ENCODE peak calls at places on chromosomes 12 and 14, in ten cellular contexts. One of them, this sample, is unnamed.
A peak's percentile ranks its signal among the peaks of the same experiment; 100 is the strongest.

GRCh38 chr14:26794731-26795130 is 196.9 kb upstream of the NOVA1 start:
- DNase-seq in ureter: no peak
- DNase-seq in putamen: no peak
- DNase-seq in activated CD4-positive, alpha-beta T cell treated with anti-CD3 and anti-CD28 coated beads for 36 hours: no peak
- DNase-seq in amniotic stem cell: no peak
- DNase-seq in CD4-positive, alpha-beta T cell: no peak
- DNase-seq in AML-193: no peak
- DNase-seq in choroid plexus epithelial cell: peak; percentile 7
- DNase-seq in hepatocyte: no peak
- DNase-seq in stimulated activated CD8-positive, alpha-beta memory T cell treated with anti-CD3 and anti-CD28 coated beads, Interleukin-2, amount 100 ng/mL, for 1 hour: no peak
- DNase-seq in this sample: no peak

GRCh38 chr14:60861545-60862147 is 119.2 kb downstream of the TRMT5 start:
- DNase-seq in ureter: no peak
- DNase-seq in putamen: no peak
- DNase-seq in activated CD4-positive, alpha-beta T cell treated with anti-CD3 and anti-CD28 coated beads for 36 hours: no peak
- DNase-seq in amniotic stem cell: no peak
- DNase-seq in CD4-positive, alpha-beta T cell: no peak
- DNase-seq in AML-193: no peak
- DNase-seq in choroid plexus epithelial cell: peak; percentile 13
- DNase-seq in hepatocyte: no peak
- DNase-seq in stimulated activated CD8-positive, alpha-beta memory T cell treated with anti-CD3 and anti-CD28 coated beads, Interleukin-2, amount 100 ng/mL, for 1 hour: no peak
- DNase-seq in this sample: no peak

GRCh38 chr14:103698380-103699260 is 16.6 kb downstream of the XRCC3 start:
- DNase-seq in ureter: peak; percentile 87
- DNase-seq in putamen: no peak
- DNase-seq in activated CD4-positive, alpha-beta T cell treated with anti-CD3 and anti-CD28 coated beads for 36 hours: no peak
- DNase-seq in amniotic stem cell: no peak
- DNase-seq in CD4-positive, alpha-beta T cell: no peak
- DNase-seq in AML-193: no peak
- DNase-seq in choroid plexus epithelial cell: no peak
- DNase-seq in hepatocyte: no peak
- DNase-seq in stimulated activated CD8-positive, alpha-beta memory T cell treated with anti-CD3 and anti-CD28 coated beads, Interleukin-2, amount 100 ng/mL, for 1 hour: no peak
- DNase-seq in this sample: peak; percentile 83

GRCh38 chr14:70536830-70537229 is 2.0 kb upstream of the ADAM20 start:
- DNase-seq in ureter: no peak
- DNase-seq in putamen: no peak
- DNase-seq in activated CD4-positive, alpha-beta T cell treated with anti-CD3 and anti-CD28 coated beads for 36 hours: no peak
- DNase-seq in amniotic stem cell: no peak
- DNase-seq in CD4-positive, alpha-beta T cell: no peak
- DNase-seq in AML-193: no peak
- DNase-seq in choroid plexus epithelial cell: no peak
- DNase-seq in hepatocyte: no peak
- DNase-seq in stimulated activated CD8-positive, alpha-beta memory T cell treated with anti-CD3 and anti-CD28 coated beads, Interleukin-2, amount 100 ng/mL, for 1 hour: no peak
- DNase-seq in this sample: no peak

GRCh38 chr14:101907619-101908018 is 56.8 kb upstream of the DYNC1H1 start:
- DNase-seq in ureter: no peak
- DNase-seq in putamen: no peak
- DNase-seq in activated CD4-positive, alpha-beta T cell treated with anti-CD3 and anti-CD28 coated beads for 36 hours: no peak
- DNase-seq in amniotic stem cell: no peak
- DNase-seq in CD4-positive, alpha-beta T cell: no peak
- DNase-seq in AML-193: no peak
- DNase-seq in choroid plexus epithelial cell: no peak
- DNase-seq in hepatocyte: no peak
- DNase-seq in stimulated activated CD8-positive, alpha-beta memory T cell treated with anti-CD3 and anti-CD28 coated beads, Interleukin-2, amount 100 ng/mL, for 1 hour: no peak
- DNase-seq in this sample: no peak

GRCh38 chr12:4024701-4025419 is 151.7 kb upstream of the PARP11 start:
- DNase-seq in ureter: no peak
- DNase-seq in putamen: no peak
- DNase-seq in activated CD4-positive, alpha-beta T cell treated with anti-CD3 and anti-CD28 coated beads for 36 hours: no peak
- DNase-seq in amniotic stem cell: no peak
- DNase-seq in CD4-positive, alpha-beta T cell: no peak
- DNase-seq in AML-193: no peak
- DNase-seq in choroid plexus epithelial cell: no peak
- DNase-seq in hepatocyte: no peak
- DNase-seq in stimulated activated CD8-positive, alpha-beta memory T cell treated with anti-CD3 and anti-CD28 coated beads, Interleukin-2, amount 100 ng/mL, for 1 hour: no peak
- DNase-seq in this sample: no peak

GRCh38 chr14:50786821-50787464 is 44.0 kb downstream of the NIN start:
- DNase-seq in ureter: no peak
- DNase-seq in putamen: no peak
- DNase-seq in activated CD4-positive, alpha-beta T cell treated with anti-CD3 and anti-CD28 coated beads for 36 hours: no peak
- DNase-seq in amniotic stem cell: no peak
- DNase-seq in CD4-positive, alpha-beta T cell: no peak
- DNase-seq in AML-193: no peak
- DNase-seq in choroid plexus epithelial cell: no peak
- DNase-seq in hepatocyte: no peak
- DNase-seq in stimulated activated CD8-positive, alpha-beta memory T cell treated with anti-CD3 and anti-CD28 coated beads, Interleukin-2, amount 100 ng/mL, for 1 hour: no peak
- DNase-seq in this sample: no peak

GRCh38 chr12:89084751-89085150 is 267.6 kb downstream of the DUSP6 start:
- DNase-seq in ureter: no peak
- DNase-seq in putamen: no peak
- DNase-seq in activated CD4-positive, alpha-beta T cell treated with anti-CD3 and anti-CD28 coated beads for 36 hours: no peak
- DNase-seq in amniotic stem cell: no peak
- DNase-seq in CD4-positive, alpha-beta T cell: no peak
- DNase-seq in AML-193: no peak
- DNase-seq in choroid plexus epithelial cell: peak; percentile 82
- DNase-seq in hepatocyte: no peak
- DNase-seq in stimulated activated CD8-positive, alpha-beta memory T cell treated with anti-CD3 and anti-CD28 coated beads, Interleukin-2, amount 100 ng/mL, for 1 hour: no peak
- DNase-seq in this sample: no peak

GRCh38 chr14:91983571-91983970 is 36.1 kb upstream of the FBLN5 start:
- DNase-seq in ureter: no peak
- DNase-seq in putamen: no peak
- DNase-seq in activated CD4-positive, alpha-beta T cell treated with anti-CD3 and anti-CD28 coated beads for 36 hours: no peak
- DNase-seq in amniotic stem cell: no peak
- DNase-seq in CD4-positive, alpha-beta T cell: no peak
- DNase-seq in AML-193: no peak
- DNase-seq in choroid plexus epithelial cell: no peak
- DNase-seq in hepatocyte: no peak
- DNase-seq in stimulated activated CD8-positive, alpha-beta memory T cell treated with anti-CD3 and anti-CD28 coated beads, Interleukin-2, amount 100 ng/mL, for 1 hour: no peak
- DNase-seq in this sample: no peak

GRCh38 chr14:68824517-68825347 is 31.9 kb upstream of the ZFP36L1 start:
- DNase-seq in ureter: peak; percentile 82
- DNase-seq in putamen: peak; percentile 53
- DNase-seq in activated CD4-positive, alpha-beta T cell treated with anti-CD3 and anti-CD28 coated beads for 36 hours: peak; percentile 68
- DNase-seq in amniotic stem cell: peak; percentile 37
- DNase-seq in CD4-positive, alpha-beta T cell: no peak
- DNase-seq in AML-193: peak; percentile 71
- DNase-seq in choroid plexus epithelial cell: peak; percentile 79
- DNase-seq in hepatocyte: peak; percentile 86
- DNase-seq in stimulated activated CD8-positive, alpha-beta memory T cell treated with anti-CD3 and anti-CD28 coated beads, Interleukin-2, amount 100 ng/mL, for 1 hour: no peak
- DNase-seq in this sample: peak; percentile 85

GRCh38 chr14:90816686-90817436 is 631 bp upstream of the TTC7B start:
- DNase-seq in ureter: no peak
- DNase-seq in putamen: no peak
- DNase-seq in activated CD4-positive, alpha-beta T cell treated with anti-CD3 and anti-CD28 coated beads for 36 hours: no peak
- DNase-seq in amniotic stem cell: no peak
- DNase-seq in CD4-positive, alpha-beta T cell: no peak
- DNase-seq in AML-193: no peak
- DNase-seq in choroid plexus epithelial cell: no peak
- DNase-seq in hepatocyte: no peak
- DNase-seq in stimulated activated CD8-positive, alpha-beta memory T cell treated with anti-CD3 and anti-CD28 coated beads, Interleukin-2, amount 100 ng/mL, for 1 hour: no peak
- DNase-seq in this sample: no peak

GRCh38 chr12:4763549-4763948 is 43.3 kb downstream of the GALNT8 start:
- DNase-seq in ureter: no peak
- DNase-seq in putamen: no peak
- DNase-seq in activated CD4-positive, alpha-beta T cell treated with anti-CD3 and anti-CD28 coated beads for 36 hours: peak; percentile 29
- DNase-seq in amniotic stem cell: no peak
- DNase-seq in CD4-positive, alpha-beta T cell: no peak
- DNase-seq in AML-193: no peak
- DNase-seq in choroid plexus epithelial cell: peak; percentile 3
- DNase-seq in hepatocyte: peak; percentile 40
- DNase-seq in stimulated activated CD8-positive, alpha-beta memory T cell treated with anti-CD3 and anti-CD28 coated beads, Interleukin-2, amount 100 ng/mL, for 1 hour: no peak
- DNase-seq in this sample: no peak

GRCh38 chr12:94458882-94459772 is 540 bp downstream of the CEP83 start:
- DNase-seq in ureter: no peak
- DNase-seq in putamen: no peak
- DNase-seq in activated CD4-positive, alpha-beta T cell treated with anti-CD3 and anti-CD28 coated beads for 36 hours: no peak
- DNase-seq in amniotic stem cell: no peak
- DNase-seq in CD4-positive, alpha-beta T cell: no peak
- DNase-seq in AML-193: peak; percentile 50
- DNase-seq in choroid plexus epithelial cell: peak; percentile 55
- DNase-seq in hepatocyte: peak; percentile 15
- DNase-seq in stimulated activated CD8-positive, alpha-beta memory T cell treated with anti-CD3 and anti-CD28 coated beads, Interleukin-2, amount 100 ng/mL, for 1 hour: no peak
- DNase-seq in this sample: peak; percentile 44

GRCh38 chr12:121537814-121538698 is 42.8 kb downstream of the KDM2B start:
- DNase-seq in ureter: no peak
- DNase-seq in putamen: no peak
- DNase-seq in activated CD4-positive, alpha-beta T cell treated with anti-CD3 and anti-CD28 coated beads for 36 hours: peak; percentile 52
- DNase-seq in amniotic stem cell: no peak
- DNase-seq in CD4-positive, alpha-beta T cell: peak; percentile 9
- DNase-seq in AML-193: peak; percentile 3
- DNase-seq in choroid plexus epithelial cell: no peak
- DNase-seq in hepatocyte: peak; percentile 50
- DNase-seq in stimulated activated CD8-positive, alpha-beta memory T cell treated with anti-CD3 and anti-CD28 coated beads, Interleukin-2, amount 100 ng/mL, for 1 hour: no peak
- DNase-seq in this sample: no peak

GRCh38 chr14:104115691-104116543 is 22.5 kb upstream of the KIF26A start:
- DNase-seq in ureter: peak; percentile 70
- DNase-seq in putamen: no peak
- DNase-seq in activated CD4-positive, alpha-beta T cell treated with anti-CD3 and anti-CD28 coated beads for 36 hours: peak; percentile 6
- DNase-seq in amniotic stem cell: no peak
- DNase-seq in CD4-positive, alpha-beta T cell: no peak
- DNase-seq in AML-193: no peak
- DNase-seq in choroid plexus epithelial cell: no peak
- DNase-seq in hepatocyte: peak; percentile 54
- DNase-seq in stimulated activated CD8-positive, alpha-beta memory T cell treated with anti-CD3 and anti-CD28 coated beads, Interleukin-2, amount 100 ng/mL, for 1 hour: no peak
- DNase-seq in this sample: peak; percentile 75

GRCh38 chr12:112985655-112986290 is 7.5 kb downstream of the OAS2 start:
- DNase-seq in ureter: no peak
- DNase-seq in putamen: no peak
- DNase-seq in activated CD4-positive, alpha-beta T cell treated with anti-CD3 and anti-CD28 coated beads for 36 hours: no peak
- DNase-seq in amniotic stem cell: no peak
- DNase-seq in CD4-positive, alpha-beta T cell: no peak
- DNase-seq in AML-193: no peak
- DNase-seq in choroid plexus epithelial cell: no peak
- DNase-seq in hepatocyte: no peak
- DNase-seq in stimulated activated CD8-positive, alpha-beta memory T cell treated with anti-CD3 and anti-CD28 coated beads, Interleukin-2, amount 100 ng/mL, for 1 hour: no peak
- DNase-seq in this sample: no peak

GRCh38 chr14:71588576-71589215 is 343.5 kb upstream of the RGS6 start:
- DNase-seq in ureter: no peak
- DNase-seq in putamen: no peak
- DNase-seq in activated CD4-positive, alpha-beta T cell treated with anti-CD3 and anti-CD28 coated beads for 36 hours: no peak
- DNase-seq in amniotic stem cell: no peak
- DNase-seq in CD4-positive, alpha-beta T cell: no peak
- DNase-seq in AML-193: no peak
- DNase-seq in choroid plexus epithelial cell: no peak
- DNase-seq in hepatocyte: no peak
- DNase-seq in stimulated activated CD8-positive, alpha-beta memory T cell treated with anti-CD3 and anti-CD28 coated beads, Interleukin-2, amount 100 ng/mL, for 1 hour: no peak
- DNase-seq in this sample: no peak

GRCh38 chr12:91053951-91054715 is 3.7 kb downstream of the KERA start:
- DNase-seq in ureter: no peak
- DNase-seq in putamen: no peak
- DNase-seq in activated CD4-positive, alpha-beta T cell treated with anti-CD3 and anti-CD28 coated beads for 36 hours: no peak
- DNase-seq in amniotic stem cell: peak; percentile 51
- DNase-seq in CD4-positive, alpha-beta T cell: no peak
- DNase-seq in AML-193: no peak
- DNase-seq in choroid plexus epithelial cell: peak; percentile 58
- DNase-seq in hepatocyte: peak; percentile 38
- DNase-seq in stimulated activated CD8-positive, alpha-beta memory T cell treated with anti-CD3 and anti-CD28 coated beads, Interleukin-2, amount 100 ng/mL, for 1 hour: no peak
- DNase-seq in this sample: no peak

GRCh38 chr14:41482861-41483260 is 123.8 kb upstream of the LRFN5 start:
- DNase-seq in ureter: no peak
- DNase-seq in putamen: no peak
- DNase-seq in activated CD4-positive, alpha-beta T cell treated with anti-CD3 and anti-CD28 coated beads for 36 hours: no peak
- DNase-seq in amniotic stem cell: no peak
- DNase-seq in CD4-positive, alpha-beta T cell: no peak
- DNase-seq in AML-193: no peak
- DNase-seq in choroid plexus epithelial cell: no peak
- DNase-seq in hepatocyte: no peak
- DNase-seq in stimulated activated CD8-positive, alpha-beta memory T cell treated with anti-CD3 and anti-CD28 coated beads, Interleukin-2, amount 100 ng/mL, for 1 hour: no peak
- DNase-seq in this sample: no peak

GRCh38 chr12:39619660-39620433 is at the start of gene ABCD2:
- DNase-seq in ureter: peak; percentile 77
- DNase-seq in putamen: peak; percentile 92
- DNase-seq in activated CD4-positive, alpha-beta T cell treated with anti-CD3 and anti-CD28 coated beads for 36 hours: peak; percentile 83
- DNase-seq in amniotic stem cell: peak; percentile 85
- DNase-seq in CD4-positive, alpha-beta T cell: peak; percentile 55
- DNase-seq in AML-193: peak; percentile 59
- DNase-seq in choroid plexus epithelial cell: peak; percentile 86
- DNase-seq in hepatocyte: peak; percentile 74
- DNase-seq in stimulated activated CD8-positive, alpha-beta memory T cell treated with anti-CD3 and anti-CD28 coated beads, Interleukin-2, amount 100 ng/mL, for 1 hour: peak; percentile 45
- DNase-seq in this sample: no peak

GRCh38 chr12:117361312-117361670 is at the start of gene NOS1:
- DNase-seq in ureter: no peak
- DNase-seq in putamen: no peak
- DNase-seq in activated CD4-positive, alpha-beta T cell treated with anti-CD3 and anti-CD28 coated beads for 36 hours: no peak
- DNase-seq in amniotic stem cell: no peak
- DNase-seq in CD4-positive, alpha-beta T cell: no peak
- DNase-seq in AML-193: no peak
- DNase-seq in choroid plexus epithelial cell: no peak
- DNase-seq in hepatocyte: no peak
- DNase-seq in stimulated activated CD8-positive, alpha-beta memory T cell treated with anti-CD3 and anti-CD28 coated beads, Interleukin-2, amount 100 ng/mL, for 1 hour: no peak
- DNase-seq in this sample: no peak

This sample was measured in RWPE2.